ENCODE peak calls at places on chromosomes 13 and 19, in six cellular contexts. One of them, this sample, is unnamed.

GRCh38 chr19:44142014-44142523 is 715 bp downstream of the ZNF234 start:
- DNase-seq in astrocyte of the hippocampus: peak; percentile 39
- DNase-seq in CD8-positive, alpha-beta memory T cell: no peak
- DNase-seq in CD4-positive, alpha-beta memory T cell: no peak
- DNase-seq in omental fat pad: no peak
- DNase-seq in BJ: no peak
- DNase-seq in this sample: no peak

GRCh38 chr13:50162001-50162400 is 146.8 kb downstream of the KCNRG start:
- DNase-seq in astrocyte of the hippocampus: no peak
- DNase-seq in omental fat pad: no peak
- DNase-seq in BJ: no peak
- DNase-seq in CD4-positive, alpha-beta memory T cell: no peak
- DNase-seq in CD8-positive, alpha-beta memory T cell: no peak
- DNase-seq in this sample: no peak

GRCh38 chr19:12720851-12721655 is 2.7 kb downstream of the TNPO2 start:
- DNase-seq in astrocyte of the hippocampus: peak; percentile 45
- DNase-seq in omental fat pad: no peak
- DNase-seq in CD8-positive, alpha-beta memory T cell: no peak
- DNase-seq in CD4-positive, alpha-beta memory T cell: no peak
- DNase-seq in BJ: no peak
- DNase-seq in this sample: no peak

GRCh38 chr13:33554919-33555791 is 262.8 kb upstream of the RFC3 start:
- DNase-seq in omental fat pad: no peak
- DNase-seq in astrocyte of the hippocampus: peak; percentile 12
- DNase-seq in BJ: no peak
- DNase-seq in CD4-positive, alpha-beta memory T cell: no peak
- DNase-seq in CD8-positive, alpha-beta memory T cell: no peak
- DNase-seq in this sample: no peak

GRCh38 chr19:6164906-6165531 is 29.6 kb downstream of the ACSBG2 start:
- DNase-seq in omental fat pad: no peak
- DNase-seq in CD4-positive, alpha-beta memory T cell: no peak
- DNase-seq in astrocyte of the hippocampus: no peak
- DNase-seq in BJ: no peak
- DNase-seq in CD8-positive, alpha-beta memory T cell: no peak
- DNase-seq in this sample: no peak

GRCh38 chr19:3276341-3276799 is 51.9 kb downstream of the CELF5 start:
- DNase-seq in astrocyte of the hippocampus: no peak
- DNase-seq in BJ: no peak
- DNase-seq in omental fat pad: no peak
- DNase-seq in CD4-positive, alpha-beta memory T cell: no peak
- DNase-seq in CD8-positive, alpha-beta memory T cell: no peak
- DNase-seq in this sample: peak; percentile 85

GRCh38 chr19:21483589-21484170 is 21.7 kb upstream of the ZNF429 start:
- DNase-seq in CD4-positive, alpha-beta memory T cell: peak; percentile 56
- DNase-seq in CD8-positive, alpha-beta memory T cell: peak; percentile 44
- DNase-seq in astrocyte of the hippocampus: no peak
- DNase-seq in BJ: no peak
- DNase-seq in omental fat pad: peak; percentile 41
- DNase-seq in this sample: no peak

GRCh38 chr19:30268601-30269000 is 103.6 kb upstream of the ZNF536 start:
- DNase-seq in omental fat pad: no peak
- DNase-seq in BJ: no peak
- DNase-seq in CD8-positive, alpha-beta memory T cell: no peak
- DNase-seq in CD4-positive, alpha-beta memory T cell: no peak
- DNase-seq in astrocyte of the hippocampus: no peak
- DNase-seq in this sample: no peak